ENCODE peak calls at places on chromosomes 1 and 21, in five cellular contexts. O is heart left ventricle, N is PC-9, X is ascending aorta, Q is neural progenitor cell. A is an unnamed sample.

GRCh38 chr1:67748630-67749029 is 63.6 kb downstream of the GADD45A start:
- DNase-seq in O (no peak), N (no peak), X (no peak), Q (no peak), A (no peak)

GRCh38 chr21:41168391-41169257 is 664 bp downstream of the BACE2 start:
- DNase-seq in O (peak), N (peak), X (no peak), Q (peak), A (no peak)

GRCh38 chr1:187924252-187924651 is 1095.5 kb downstream of the PLA2G4A start:
- DNase-seq in O (no peak), N (no peak), X (no peak), Q (no peak), A (no peak)

GRCh38 chr1:54850737-54851136 is 36.3 kb downstream of the DHCR24 start:
- DNase-seq in O (no peak), N (no peak), X (no peak), Q (no peak), A (peak)

GRCh38 chr1:30427545-30427944 is 295.8 kb downstream of the MATN1 start:
- DNase-seq in O (peak), N (no peak), X (no peak), Q (peak), A (no peak)

GRCh38 chr1:166875302-166875733 is 746 bp downstream of the TADA1 start:
- DNase-seq in O (no peak), N (no peak), X (no peak), Q (peak), A (no peak)

GRCh38 chr1:235127774-235128452 is 724 bp downstream of the TOMM20 start:
- DNase-seq in O (no peak), N (no peak), X (no peak), Q (peak), A (no peak)

GRCh38 chr1:93585059-93585966 is 96.3 kb downstream of the BCAR3 start:
- DNase-seq in O (peak), N (peak), X (no peak), Q (no peak), A (no peak)

GRCh38 chr1:7717769-7718368 is 53.2 kb upstream of the VAMP3 start:
- DNase-seq in O (no peak), N (no peak), X (no peak), Q (peak), A (no peak)

GRCh38 chr21:32516729-32517649 is 68.3 kb downstream of the TCP10L start:
- DNase-seq in O (no peak), N (peak), X (no peak), Q (no peak), A (peak)

GRCh38 chr1:108877324-108877812 is 583 bp downstream of the GPSM2 start:
- DNase-seq in O (no peak), N (no peak), X (no peak), Q (no peak), A (no peak)

GRCh38 chr1:2234762-2235113 is 6.6 kb downstream of the SKI start:
- DNase-seq in O (peak), N (peak), X (no peak), Q (no peak), A (no peak)

GRCh38 chr1:200207711-200208126 is 180.2 kb downstream of the NR5A2 start:
- DNase-seq in O (no peak), N (no peak), X (no peak), Q (no peak), A (no peak)

GRCh38 chr21:15000076-15000475 is 64.7 kb downstream of the NRIP1 start:
- DNase-seq in O (no peak), N (no peak), X (no peak), Q (no peak), A (no peak)

GRCh38 chr1:207398986-207399385 is 55.1 kb upstream of the CR2 start:
- DNase-seq in O (no peak), N (no peak), X (no peak), Q (no peak), A (no peak)

GRCh38 chr1:95145493-95145892 is 28.3 kb downstream of the TLCD4 start:
- DNase-seq in O (no peak), N (no peak), X (no peak), Q (no peak), A (no peak)

GRCh38 chr1:55609630-55610029 is 394.5 kb upstream of the USP24 start:
- DNase-seq in O (no peak), N (no peak), X (no peak), Q (no peak), A (no peak)

GRCh38 chr1:182279724-182280506 is 111.7 kb downstream of the GLUL start:
- DNase-seq in O (no peak), N (no peak), X (no peak), Q (peak), A (no peak)

GRCh38 chr1:150627821-150628410 is 1.5 kb downstream of the ENSA start:
- DNase-seq in O (no peak), N (no peak), X (no peak), Q (no peak), A (no peak)

GRCh38 chr1:76901158-76901767 is 34.0 kb downstream of the ST6GALNAC5 start:
- DNase-seq in O (no peak), N (peak), X (no peak), Q (peak), A (peak)

GRCh38 chr1:2143814-2144500 is 50.6 kb downstream of the FAAP20 start:
- DNase-seq in O (no peak), N (no peak), X (no peak), Q (no peak), A (no peak)

GRCh38 chr21:43997766-43998742 is 14.1 kb upstream of the TRAPPC10 start:
- DNase-seq in O (no peak), N (no peak), X (no peak), Q (no peak), A (no peak)

GRCh38 chr1:74679811-74680210 is 6.2 kb upstream of the ERICH3 start:
- DNase-seq in O (no peak), N (no peak), X (no peak), Q (no peak), A (no peak)

GRCh38 chr1:190759807-190760206 is 282.1 kb upstream of the BRINP3 start:
- DNase-seq in O (no peak), N (no peak), X (no peak), Q (no peak), A (no peak)

GRCh38 chr1:57061369-57061768 is 95.6 kb upstream of the C8B start:
- DNase-seq in O (no peak), N (no peak), X (no peak), Q (no peak), A (no peak)

GRCh38 chr1:39570477-39571177 is 6.0 kb downstream of the PABPC4 start:
- DNase-seq in O (no peak), N (no peak), X (no peak), Q (no peak), A (no peak)

GRCh38 chr1:111769517-111770146 is 13.9 kb downstream of the DDX20 start:
- DNase-seq in O (no peak), N (peak), X (no peak), Q (peak), A (peak)

GRCh38 chr21:41681939-41682718 is 84.7 kb downstream of the RIPK4 start:
- DNase-seq in O (no peak), N (peak), X (no peak), Q (no peak), A (no peak)

GRCh38 chr1:44029260-44029910 is 1.9 kb downstream of the SLC6A9 start:
- DNase-seq in O (no peak), N (peak), X (no peak), Q (no peak), A (no peak)

GRCh38 chr1:225765982-225766674 is 11.5 kb upstream of the SRP9 start:
- DNase-seq in O (no peak), N (no peak), X (no peak), Q (no peak), A (no peak)

GRCh38 chr1:76083189-76083588 is 8.6 kb downstream of the ST6GALNAC3 start:
- DNase-seq in O (no peak), N (no peak), X (no peak), Q (peak), A (no peak)

GRCh38 chr1:21637514-21637913 is 31.6 kb downstream of the RAP1GAP start:
- DNase-seq in O (no peak), N (no peak), X (no peak), Q (no peak), A (no peak)

GRCh38 chr1:201366696-201367095 is 10.8 kb downstream of the TNNT2 start:
- DNase-seq in O (no peak), N (no peak), X (no peak), Q (no peak), A (no peak)

GRCh38 chr1:7516341-7516740 is 254.8 kb upstream of the VAMP3 start:
- DNase-seq in O (peak), N (no peak), X (no peak), Q (peak), A (no peak)

GRCh38 chr1:245693116-245693515 is 538.3 kb downstream of the KIF26B start:
- DNase-seq in O (no peak), N (no peak), X (no peak), Q (no peak), A (no peak)

GRCh38 chr1:154104433-154105082 is 50.3 kb downstream of the NUP210L start:
- DNase-seq in O (no peak), N (no peak), X (no peak), Q (peak), A (no peak)
- TF ChIP-seq CTCF in O (no peak), N (no peak), X (no peak), Q (peak), A (no peak)

DNA sequence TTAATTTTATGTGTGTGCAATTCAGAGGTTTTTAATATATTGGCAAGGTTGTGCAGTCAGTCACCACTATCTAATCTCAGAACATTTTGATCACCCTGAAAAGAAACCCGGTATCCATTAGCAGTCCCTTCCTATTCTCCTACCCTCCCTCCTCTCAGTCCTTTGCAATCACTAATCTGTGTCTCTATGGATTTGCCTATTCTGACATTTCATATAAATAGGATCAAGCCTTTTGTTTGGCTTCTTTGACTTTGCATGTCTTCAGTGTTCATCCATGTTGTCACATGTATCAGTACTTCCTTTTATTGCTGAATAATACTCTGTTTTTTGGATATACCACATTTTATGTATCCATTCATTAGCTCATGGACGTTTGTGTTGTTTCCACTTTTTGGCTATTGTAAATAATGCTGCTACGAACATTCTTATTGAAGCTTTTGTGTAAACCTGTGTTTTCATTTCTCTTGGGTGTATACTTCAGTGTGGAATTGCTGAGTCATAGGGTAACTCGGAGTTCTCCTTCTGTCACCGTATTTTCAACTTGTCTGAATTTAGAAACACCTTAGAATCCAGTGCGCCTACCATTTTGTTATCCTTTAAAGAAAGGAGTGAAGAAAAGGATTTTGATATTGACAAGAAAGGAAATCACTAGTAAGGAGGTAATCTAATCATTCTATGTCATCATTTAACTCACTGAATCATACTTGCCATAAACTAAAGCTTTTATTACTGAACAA is 3.4 kb downstream of the CEP85 start:
- DNase-seq in O (no peak), N (no peak), X (no peak), Q (no peak), A (no peak)
- H3K27ac ChIP-seq in O (peak), N (peak), X (no peak), Q (no peak), A (no peak)

GRCh38 chr1:58248067-58248466 is 298.5 kb downstream of the OMA1 start:
- DNase-seq in O (no peak), N (no peak), X (no peak), Q (no peak), A (no peak)
- H3K4me3 ChIP-seq in O (no peak), N (no peak), X (no peak), Q (peak), A (no peak)

GRCh38 chr21:21001591-21002100 is 3.4 kb downstream of the NCAM2 start:
- DNase-seq in O (no peak), N (no peak), X (no peak), Q (no peak), A (no peak)

GRCh38 chr21:21007606-21008005 is 9.4 kb downstream of the NCAM2 start:
- DNase-seq in O (no peak), N (peak), X (no peak), Q (no peak), A (no peak)

GRCh38 chr21:21002137-21002536 is 3.9 kb downstream of the NCAM2 start:
- DNase-seq in O (no peak), N (no peak), X (no peak), Q (no peak), A (no peak)

GRCh38 chr21:21000576-21001175 is 2.5 kb downstream of the NCAM2 start:
- DNase-seq in O (no peak), N (no peak), X (no peak), Q (no peak), A (no peak)

GRCh38 chr21:21003701-21004100 is 5.5 kb downstream of the NCAM2 start:
- DNase-seq in O (no peak), N (no peak), X (no peak), Q (peak), A (no peak)
- TF ChIP-seq CTCF in O (peak), N (no peak), X (no peak), Q (peak), A (peak)

GRCh38 chr1:228109962-228110488 is 926 bp upstream of the MRPL55 start:
- DNase-seq in O (no peak), N (no peak), X (no peak), Q (peak), A (no peak)

GRCh38 chr1:228110536-228110935 is 1.4 kb upstream of the MRPL55 start:
- DNase-seq in O (no peak), N (no peak), X (no peak), Q (no peak), A (no peak)

GRCh38 chr1:228112167-228112566 is 3.1 kb upstream of the MRPL55 start:
- DNase-seq in O (no peak), N (no peak), X (no peak), Q (no peak), A (no peak)

GRCh38 chr1:228114827-228115226 is 5.7 kb upstream of the MRPL55 start:
- DNase-seq in O (no peak), N (no peak), X (no peak), Q (no peak), A (no peak)

DNA sequence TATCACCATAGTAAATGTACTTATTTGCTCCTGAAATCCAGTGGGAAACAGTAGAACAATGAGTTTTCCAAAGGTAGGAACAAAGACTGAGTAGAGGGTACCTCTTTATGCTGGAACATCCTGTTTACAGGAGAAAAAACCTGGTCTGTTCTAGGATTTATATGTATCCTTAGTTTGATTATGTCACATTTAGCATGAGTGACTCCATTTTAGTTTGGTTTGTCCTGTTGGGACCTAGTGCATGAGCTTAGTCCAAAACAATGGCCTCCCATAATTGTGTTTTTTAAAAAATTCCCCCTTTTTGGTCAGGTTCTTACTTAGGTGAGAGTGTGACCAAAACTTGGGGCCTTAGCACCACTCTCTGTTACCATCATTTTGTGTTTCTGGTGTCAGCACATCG is 3.5 kb upstream of the MRPL55 start:
- DNase-seq in O (no peak), N (no peak), X (no peak), Q (no peak), A (no peak)
- H3K27ac ChIP-seq in O (no peak), N (no peak), X (no peak), Q (no peak), A (no peak)

GRCh38 chr1:183873642-183874041 is 68.7 kb downstream of the RGL1 start:
- DNase-seq in O (no peak), N (no peak), X (no peak), Q (no peak), A (no peak)
- H3K4me3 ChIP-seq in O (no peak), N (no peak), X (no peak), Q (no peak), A (no peak)

DNA sequence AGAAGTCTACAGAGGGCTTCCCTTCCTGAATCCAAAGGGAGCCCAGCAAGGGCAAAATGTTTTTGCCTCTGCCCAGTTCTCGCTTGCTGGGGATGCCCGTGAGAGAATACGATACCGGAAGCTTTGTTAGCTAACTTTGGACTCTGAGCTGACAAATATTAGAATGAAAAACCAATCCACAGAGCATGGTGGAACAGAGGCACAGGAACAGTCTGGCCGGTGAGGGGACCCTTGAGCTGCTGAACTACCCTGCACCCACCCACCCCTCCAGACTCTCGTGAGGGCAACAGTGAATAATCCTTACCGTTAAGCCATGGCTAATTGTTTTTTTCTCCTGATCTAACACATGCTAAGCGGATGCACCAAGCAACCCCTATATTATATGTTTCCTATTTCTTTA is 76.3 kb upstream of the AKT3 start:
- DNase-seq in O (no peak), N (no peak), X (no peak), Q (no peak), A (no peak)
- TF ChIP-seq CTCF in O (no peak), N (no peak), X (no peak), Q (no peak), A (no peak)

GRCh38 chr1:169866577-169866976 is 27.1 kb downstream of the SCYL3 start:
- DNase-seq in O (no peak), N (no peak), X (no peak), Q (no peak), A (no peak)

GRCh38 chr1:169868978-169869377 is 24.7 kb downstream of the SCYL3 start:
- DNase-seq in O (no peak), N (no peak), X (no peak), Q (no peak), A (no peak)

GRCh38 chr1:169873582-169874200 is 20.0 kb downstream of the SCYL3 start:
- DNase-seq in O (no peak), N (no peak), X (no peak), Q (no peak), A (no peak)

GRCh38 chr1:169867012-169867679 is 26.6 kb downstream of the SCYL3 start:
- DNase-seq in O (no peak), N (no peak), X (no peak), Q (no peak), A (no peak)

GRCh38 chr1:169869426-169869825 is 24.3 kb downstream of the SCYL3 start:
- DNase-seq in O (no peak), N (no peak), X (no peak), Q (no peak), A (no peak)
- H3K27ac ChIP-seq in O (no peak), N (no peak), X (no peak), Q (no peak), A (no peak)

GRCh38 chr21:36692125-36692843 is 6.6 kb upstream of the SIM2 start:
- DNase-seq in O (no peak), N (no peak), X (no peak), Q (peak), A (no peak)
- H3K4me3 ChIP-seq in O (no peak), N (no peak), X (no peak), Q (peak), A (no peak)

DNA sequence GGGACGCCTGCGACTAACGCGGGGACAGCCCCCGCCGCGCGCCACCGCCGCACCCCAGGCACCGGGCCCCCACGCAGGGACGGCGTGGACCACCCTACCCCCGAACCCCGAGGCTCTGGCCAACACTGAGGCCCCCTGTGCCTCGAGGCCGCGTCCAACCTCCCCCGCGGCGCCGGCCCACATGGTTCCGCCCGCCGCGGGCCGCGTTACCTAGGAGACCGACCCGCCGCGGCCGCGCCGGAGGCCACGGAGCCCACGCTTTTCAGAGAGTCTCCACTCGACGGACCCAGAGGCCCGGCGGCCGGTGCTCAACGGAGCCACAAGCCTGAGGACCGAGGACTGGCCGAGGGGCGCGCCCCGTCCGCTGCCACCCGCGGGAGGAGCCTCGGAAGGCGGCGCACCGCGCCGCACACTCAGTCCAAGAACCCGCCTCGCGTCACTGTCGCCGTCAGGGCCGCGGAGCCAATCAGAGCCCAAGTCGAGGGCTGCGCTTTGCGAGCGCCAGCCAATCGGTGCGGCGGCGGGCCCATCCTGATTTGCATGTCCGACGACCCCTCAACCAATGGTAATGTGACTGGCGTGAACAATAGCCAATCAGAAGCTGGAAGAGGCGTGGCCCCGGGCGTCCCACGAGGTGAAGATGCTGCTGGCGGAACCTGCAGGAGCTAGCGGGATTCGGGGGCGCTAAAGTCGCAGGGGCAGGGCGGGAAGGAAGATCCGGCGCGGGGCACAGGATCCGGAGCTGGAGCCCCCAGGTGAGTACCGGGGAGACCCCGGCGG is at the start of gene NPHP4:
- DNase-seq in O (peak), N (peak), X (peak), Q (peak), A (peak)
- TF ChIP-seq CTCF in O (no peak), N (no peak), X (peak), Q (peak), A (peak)